ENCODE peak calls at places on chromosomes 7 and 10, in six cellular contexts. T is BE2C, R is kidney epithelial cell, M is SK-N-SH, X is adipocyte, W is sigmoid colon. A is an unnamed sample. For H3K27me3, the result is how much of the 10 kb centered on the place peaks cover.

GRCh38 chr10:126247454-126247975 is 140.8 kb downstream of the ADAM12 start:
- DNase-seq in T (no peak), R (peak), M (no peak), X (peak), W (peak), A (no peak)

GRCh38 chr10:86071758-86072157 is 294.8 kb downstream of the GRID1 start:
- DNase-seq in T (no peak), R (no peak), M (no peak), X (no peak), W (no peak), A (no peak)

GRCh38 chr7:80493121-80493849 is 18.6 kb downstream of the GNAT3 start:
- DNase-seq in T (no peak), R (no peak), M (no peak), X (no peak), W (no peak), A (no peak)

GRCh38 chr10:73772280-73773151 is 9.3 kb upstream of the CHCHD1 start:
- DNase-seq in T (peak), R (no peak), M (peak), X (peak), W (peak), A (peak)

GRCh38 chr10:56881218-56881617 is 520.2 kb upstream of the ZWINT start:
- DNase-seq in T (no peak), R (no peak), M (no peak), X (no peak), W (no peak), A (no peak)

GRCh38 chr7:74709880-74710671 is 52.6 kb downstream of the GTF2I start:
- DNase-seq in T (no peak), R (no peak), M (no peak), X (no peak), W (no peak), A (no peak)

GRCh38 chr7:35371221-35371620 is 117.3 kb upstream of the TBX20 start:
- DNase-seq in T (peak), R (no peak), M (no peak), X (no peak), W (no peak), A (no peak)

GRCh38 chr7:34191766-34192550 is 286.6 kb downstream of the BMPER start:
- DNase-seq in T (no peak), R (no peak), M (no peak), X (no peak), W (no peak), A (no peak)

GRCh38 chr7:47394751-47395252 is 187.1 kb downstream of the TNS3 start:
- DNase-seq in T (no peak), R (no peak), M (no peak), X (no peak), W (peak), A (no peak)

GRCh38 chr10:88120599-88121333 is 257.3 kb downstream of the PTEN start:
- DNase-seq in T (no peak), R (no peak), M (no peak), X (no peak), W (no peak), A (no peak)

GRCh38 chr10:33073641-33074410 is 115.8 kb upstream of the ITGB1 start:
- DNase-seq in T (no peak), R (no peak), M (no peak), X (no peak), W (no peak), A (no peak)

DNA sequence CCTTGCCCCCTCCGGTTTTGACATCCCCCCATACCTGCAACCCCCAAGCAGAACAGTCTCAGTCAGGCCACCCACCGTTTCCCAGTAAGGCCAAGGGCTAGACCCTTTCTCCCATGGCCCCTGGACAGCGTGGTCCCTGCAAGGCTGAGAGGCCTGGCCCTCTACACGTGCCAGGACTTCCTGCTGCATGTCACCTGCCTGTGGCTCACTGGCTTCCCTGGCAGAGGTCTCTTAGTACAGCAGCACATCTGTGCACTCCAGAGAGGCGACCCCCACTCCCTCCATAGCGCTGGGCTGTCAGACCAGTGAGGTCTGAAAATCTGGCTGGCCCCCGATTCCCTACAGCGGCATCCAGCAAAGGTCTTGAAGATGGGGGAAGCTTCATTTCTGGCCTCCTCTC is 26.4 kb upstream of the JAKMIP3 start:
- DNase-seq in T (no peak), R (no peak), M (no peak), X (no peak), W (no peak), A (no peak)
- H3K27me3 ChIP-seq in T (under half), R (under half), M (under half), X (half or more), W (under half), A (under half)

GRCh38 chr7:1237704-1238255 is 5.1 kb downstream of the UNCX start:
- DNase-seq in T (no peak), R (no peak), M (no peak), X (no peak), W (no peak), A (no peak)
- H3K27me3 ChIP-seq in T (half or more), R (half or more), M (half or more), X (half or more), W (half or more), A (half or more)

GRCh38 chr10:90921906-90922305 is 1.0 kb upstream of the ANKRD1 start:
- DNase-seq in T (no peak), R (no peak), M (no peak), X (no peak), W (no peak), A (no peak)

GRCh38 chr10:90919683-90920574 is 958 bp downstream of the ANKRD1 start:
- DNase-seq in T (no peak), R (no peak), M (no peak), X (no peak), W (no peak), A (no peak)

GRCh38 chr10:90917968-90918318 is 2.9 kb downstream of the ANKRD1 start:
- DNase-seq in T (no peak), R (no peak), M (no peak), X (no peak), W (no peak), A (no peak)

GRCh38 chr10:90923111-90923731 is 2.3 kb upstream of the ANKRD1 start:
- DNase-seq in T (no peak), R (no peak), M (no peak), X (no peak), W (no peak), A (no peak)

GRCh38 chr10:90920986-90921643 is at the start of gene ANKRD1:
- DNase-seq in T (no peak), R (peak), M (no peak), X (peak), W (no peak), A (no peak)
- H3K27me3 ChIP-seq in T (under half), R (under half), M (under half), X (under half), W (under half), A (under half)

DNA sequence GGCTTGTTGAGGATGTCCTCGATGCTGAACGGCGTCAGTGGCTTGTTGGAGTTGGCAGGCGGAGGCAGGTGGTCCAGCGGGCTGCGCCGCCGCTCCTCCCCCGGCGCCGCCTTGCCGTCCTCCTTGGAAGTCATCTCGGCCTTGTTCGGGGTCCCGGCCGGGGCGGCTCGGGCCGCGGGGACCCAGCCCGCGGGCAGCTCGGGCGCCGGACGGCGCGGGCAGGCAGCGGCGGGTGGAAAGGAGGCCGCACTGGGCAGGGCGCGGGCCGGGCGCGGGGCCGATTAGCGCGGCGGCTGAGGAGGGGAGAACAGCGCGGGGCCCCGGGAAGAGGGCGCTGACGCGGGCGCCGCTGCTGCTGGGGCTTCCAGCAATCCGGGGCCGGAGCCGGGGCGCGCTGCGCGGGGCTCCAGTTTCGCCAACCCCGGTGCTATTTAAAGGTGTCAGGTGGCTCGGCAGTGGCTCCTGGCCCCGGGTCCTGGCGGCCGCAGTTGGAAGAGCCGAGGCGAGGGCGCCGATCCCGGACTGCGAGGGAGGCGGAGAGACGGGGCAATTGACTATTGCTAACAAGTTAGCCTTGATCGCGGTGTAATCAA is 485 bp downstream of the LBX1 start:
- DNase-seq in T (no peak), R (no peak), M (peak), X (peak), W (no peak), A (no peak)
- H3K27me3 ChIP-seq in T (half or more), R (half or more), M (half or more), X (half or more), W (half or more), A (half or more)

DNA sequence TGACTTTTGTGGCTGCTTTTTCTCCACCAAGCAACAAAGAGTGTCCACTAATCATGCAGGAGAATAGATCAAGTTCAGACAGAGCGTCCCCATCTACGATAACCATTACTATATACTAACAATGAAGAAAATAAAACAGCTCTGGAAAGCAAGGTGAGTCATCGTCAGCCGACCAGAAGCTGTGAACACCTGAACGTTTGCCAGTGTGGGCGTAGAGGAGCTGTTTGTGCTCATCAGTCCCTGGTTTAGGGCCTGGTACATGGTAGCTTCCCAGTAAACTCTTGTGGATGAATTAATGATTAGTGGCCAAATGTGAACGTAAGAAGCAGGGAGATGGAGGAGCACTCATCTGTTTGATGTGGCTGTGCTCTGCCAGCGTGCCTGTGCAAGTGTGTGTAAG is 180.7 kb downstream of the EVX1 start:
- DNase-seq in T (no peak), R (no peak), M (no peak), X (no peak), W (no peak), A (no peak)
- H3K27me3 ChIP-seq in T (under half), R (under half), M (under half), X (under half), W (under half), A (under half)